ENCODE peak calls at places on chromosomes 3 and 15, in four cellular contexts. Z is breast epithelium, O is HCT116, B is upper lobe of left lung. M is an unnamed sample.

GRCh38 chr3:173253471-173253870 is 112.4 kb upstream of the SPATA16 start:
- DNase-seq in Z (no peak), O (no peak), B (no peak), M (no peak)

GRCh38 chr3:88231207-88231606 is 81.4 kb downstream of the C3orf38 start:
- DNase-seq in O (no peak), Z (no peak), B (no peak), M (no peak)

GRCh38 chr3:37853691-37854413 is 7.8 kb upstream of the CTDSPL start:
- DNase-seq in Z (peak), B (no peak), O (no peak), M (no peak)

GRCh38 chr3:3800076-3800448 is 831 bp downstream of the LRRN1 start:
- DNase-seq in O (no peak), Z (no peak), B (no peak), M (no peak)

GRCh38 chr3:72194464-72194857 is 409.5 kb upstream of the PROK2 start:
- DNase-seq in B (no peak), Z (no peak), O (no peak), M (no peak)

GRCh38 chr3:18968120-18968519 is 180.2 kb upstream of the KCNH8 start:
- DNase-seq in Z (no peak), O (no peak), B (no peak), M (no peak)

GRCh38 chr3:52682016-52682415 is 3.7 kb downstream of the PBRM1 start:
- DNase-seq in B (peak), O (peak), Z (no peak), M (no peak)

GRCh38 chr3:45507820-45508317 is 86.7 kb upstream of the LIMD1 start:
- DNase-seq in B (no peak), O (no peak), Z (no peak), M (no peak)

GRCh38 chr15:63491116-63491817 is 13.1 kb upstream of the USP3 start:
- DNase-seq in B (no peak), Z (no peak), O (no peak), M (no peak)

GRCh38 chr3:18424213-18424861 is 802 bp downstream of the SATB1 start:
- DNase-seq in B (peak), Z (no peak), O (no peak), M (no peak)

GRCh38 chr3:49339593-49339946 is 283 bp downstream of the USP4 start:
- DNase-seq in B (peak), O (no peak), Z (peak), M (no peak)

GRCh38 chr3:58580826-58581327 is 3.7 kb upstream of the FAM107A start:
- DNase-seq in B (no peak), Z (no peak), O (no peak), M (no peak)

GRCh38 chr3:170426240-170426797 is 7.7 kb downstream of the CLDN11 start:
- DNase-seq in Z (no peak), B (no peak), O (no peak), M (no peak)

GRCh38 chr3:170431054-170431453 is 12.4 kb downstream of the CLDN11 start:
- DNase-seq in O (no peak), B (no peak), Z (no peak), M (no peak)

GRCh38 chr3:170425491-170426239 is 7.0 kb downstream of the CLDN11 start:
- DNase-seq in Z (peak), B (no peak), O (no peak), M (no peak)

GRCh38 chr3:170429050-170429449 is 10.4 kb downstream of the CLDN11 start:
- DNase-seq in O (peak), B (no peak), Z (peak), M (no peak)

GRCh38 chr3:170428095-170428494 is 9.4 kb downstream of the CLDN11 start:
- DNase-seq in O (no peak), Z (no peak), B (no peak), M (no peak)
- TF ChIP-seq POLR2AphosphoS5 in O (no peak), Z (no peak), B (no peak), M (no peak)

DNA sequence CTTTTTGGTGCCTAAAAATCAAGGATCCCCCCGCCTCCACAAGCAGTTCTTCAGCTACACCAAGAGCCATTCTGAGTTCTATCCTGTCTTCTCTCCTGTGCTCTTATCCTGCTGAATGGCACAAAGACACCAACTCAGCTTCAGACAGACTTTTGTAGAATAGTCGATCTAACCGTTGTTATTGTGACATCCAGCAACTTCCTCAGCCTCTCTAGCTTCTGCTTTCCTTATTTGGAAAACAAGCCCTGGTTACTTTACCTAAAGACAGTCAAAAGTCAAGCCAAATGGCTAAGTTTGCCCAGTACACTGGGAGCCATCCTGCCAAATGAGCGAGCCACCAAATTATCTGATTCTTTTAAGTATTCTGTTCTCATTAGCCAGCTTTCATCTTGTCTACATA is 35.3 kb downstream of the LYZL4 start:
- DNase-seq in B (no peak), O (no peak), Z (no peak), M (no peak)
- TF ChIP-seq POLR2AphosphoS5 in B (no peak), O (no peak), Z (no peak), M (no peak)

GRCh38 chr3:16300881-16301359 is 35.9 kb downstream of the OXNAD1 start:
- DNase-seq in O (no peak), Z (no peak), B (peak), M (no peak)

GRCh38 chr3:16300282-16300681 is 35.3 kb downstream of the OXNAD1 start:
- DNase-seq in B (no peak), Z (no peak), O (no peak), M (no peak)

GRCh38 chr3:16299746-16300145 is 34.7 kb downstream of the OXNAD1 start:
- DNase-seq in Z (no peak), B (no peak), O (no peak), M (no peak)

GRCh38 chr3:16295298-16295890 is 30.4 kb downstream of the OXNAD1 start:
- DNase-seq in Z (no peak), O (no peak), B (no peak), M (no peak)

GRCh38 chr3:16297991-16298885 is 33.2 kb downstream of the OXNAD1 start:
- DNase-seq in Z (no peak), B (no peak), O (no peak), M (no peak)
- TF ChIP-seq POLR2AphosphoS5 in Z (no peak), B (no peak), O (no peak), M (peak)

DNA sequence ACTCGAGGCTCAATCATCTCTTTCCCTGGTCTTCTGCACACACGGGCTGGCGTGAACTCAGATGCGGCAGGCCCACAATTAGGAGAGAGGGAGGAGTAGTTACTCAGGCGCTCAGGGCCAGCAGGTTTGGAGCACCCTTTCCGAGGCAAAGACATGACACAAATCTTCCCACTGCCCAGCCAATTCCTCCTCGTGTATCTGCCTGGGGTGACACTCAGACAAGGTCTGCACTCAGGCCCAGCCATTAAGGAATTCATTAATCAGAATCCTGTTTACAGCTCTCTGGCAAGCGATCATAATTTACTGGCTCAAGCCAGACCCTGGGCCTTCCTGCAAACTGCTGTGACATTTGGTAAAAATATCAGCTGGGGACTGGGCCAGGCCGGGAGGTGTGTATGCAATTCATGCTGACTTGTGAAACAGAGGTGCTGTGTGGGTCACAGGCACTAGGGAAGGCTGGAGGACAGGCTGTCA is 68.1 kb upstream of the TLE3 start:
- DNase-seq in Z (no peak), B (no peak), O (no peak), M (no peak)
- TF ChIP-seq POLR2AphosphoS5 in Z (no peak), B (no peak), O (no peak), M (no peak)

GRCh38 chr3:27681249-27681748 is 40.8 kb downstream of the EOMES start:
- DNase-seq in O (peak), B (no peak), Z (no peak), M (peak)
- TF ChIP-seq POLR2AphosphoS5 in O (no peak), B (no peak), Z (no peak), M (no peak)

DNA sequence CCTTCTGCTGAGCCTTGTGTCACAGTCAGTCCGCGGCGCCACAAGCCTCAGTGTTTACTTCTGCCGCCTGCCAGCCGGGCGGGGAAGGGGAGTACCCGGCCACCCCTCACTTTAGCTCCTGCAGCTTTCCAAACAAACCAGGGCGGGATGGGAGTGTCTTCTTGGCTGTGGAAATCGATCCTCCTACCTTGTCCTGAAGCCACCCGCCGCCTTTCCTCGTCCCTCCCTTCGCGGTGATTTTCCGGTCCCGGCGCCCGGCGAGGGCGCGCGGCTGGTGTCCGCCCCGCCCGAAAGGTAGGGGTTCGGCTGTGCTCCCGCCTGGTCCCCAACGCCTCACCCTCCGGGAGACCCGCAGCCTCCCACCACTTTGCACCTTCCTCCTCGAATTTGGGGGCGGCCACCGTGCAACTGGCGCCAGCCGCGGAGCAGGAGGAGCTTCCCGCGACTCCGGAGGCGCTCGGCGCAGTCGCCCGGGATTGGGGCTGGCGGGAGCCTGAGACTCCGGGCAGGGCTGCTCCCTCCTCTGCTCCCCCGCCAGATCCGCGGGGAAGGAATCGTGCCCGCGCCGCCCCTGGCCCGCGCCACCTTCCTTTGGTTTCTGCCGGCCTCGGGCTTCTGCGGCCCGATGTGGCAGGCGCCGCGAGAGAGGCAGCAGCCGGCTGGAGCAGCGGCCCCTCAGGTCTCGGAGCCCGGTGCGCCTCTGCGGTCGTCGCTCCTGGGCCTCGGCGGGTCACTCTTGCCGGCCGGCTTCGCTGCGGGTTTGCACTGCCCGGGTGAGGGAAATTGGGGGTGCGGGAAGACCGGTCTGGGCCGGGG is 30.7 kb upstream of the ST3GAL6 start:
- DNase-seq in Z (peak), O (peak), B (peak), M (peak)
- TF ChIP-seq POLR2AphosphoS5 in Z (no peak), O (peak), B (peak), M (peak)

GRCh38 chr15:72231847-72232461 is 964 bp upstream of the PKM start:
- DNase-seq in Z (no peak), B (peak), O (no peak), M (no peak)
- TF ChIP-seq POLR2AphosphoS5 in Z (no peak), B (peak), O (no peak), M (no peak)

DNA sequence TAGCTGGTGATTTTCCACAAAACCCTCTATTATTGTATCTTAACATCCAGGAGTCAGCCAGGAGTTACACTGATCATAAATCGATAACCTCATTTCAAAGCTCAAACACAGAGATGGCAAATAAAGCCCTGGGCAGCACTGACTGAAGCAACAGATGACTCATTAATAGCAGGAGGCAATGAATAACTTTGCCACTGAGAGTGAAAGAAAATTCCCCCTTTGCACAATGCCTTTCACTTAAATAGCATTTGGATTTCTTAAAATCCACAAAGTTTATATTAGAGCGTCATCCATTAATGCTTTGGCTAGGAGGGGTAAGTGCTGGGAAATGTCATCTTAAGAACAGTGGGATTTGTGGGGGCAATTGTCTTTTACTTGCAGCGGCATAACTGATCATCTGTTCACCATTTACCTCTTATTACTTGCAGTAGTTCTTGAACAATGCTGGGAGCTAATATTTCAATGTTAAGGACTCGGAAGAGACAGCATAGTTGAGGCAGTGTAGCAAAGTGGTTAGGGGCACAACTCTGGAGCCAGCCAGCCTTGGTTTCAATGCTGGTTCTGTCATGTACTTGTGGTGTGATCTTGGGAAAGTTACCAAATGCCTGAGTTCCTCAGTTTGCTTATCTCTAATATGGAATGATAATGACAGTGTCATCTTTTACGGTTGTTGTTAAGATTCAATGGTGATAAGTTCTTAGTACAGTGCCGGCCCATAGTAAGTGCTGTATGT is 630.4 kb upstream of the TBL1XR1 start:
- DNase-seq in Z (no peak), O (no peak), B (no peak), M (no peak)
- TF ChIP-seq POLR2AphosphoS5 in Z (no peak), O (no peak), B (no peak), M (no peak)

GRCh38 chr3:95923496-95924210 is 890.7 kb upstream of the EPHA6 start:
- DNase-seq in Z (no peak), O (no peak), B (no peak), M (no peak)
- TF ChIP-seq POLR2AphosphoS5 in Z (no peak), O (no peak), B (no peak), M (no peak)

M was measured in GM12892.